ENCODE peak calls at places on chromosomes 3 and 15, in six cellular contexts. Y, A, I, D, P and S are unnamed samples.

GRCh38 chr3:50155891-50156290 is 767 bp downstream of the SEMA3F start:
- DNase-seq in Y (no peak), A (no peak), I (no peak), D (peak; percentile 30), P (no peak), S (no peak)

GRCh38 chr15:73125219-73125618 is 73.0 kb downstream of the NEO1 start:
- DNase-seq in Y (no peak), A (no peak), I (no peak), D (peak; percentile 25), P (no peak), S (no peak)

GRCh38 chr3:99967796-99968195 is 146.5 kb downstream of the FILIP1L start:
- DNase-seq in Y (no peak), A (no peak), I (no peak), D (peak; percentile 74), P (peak; percentile 79), S (no peak)

GRCh38 chr3:36562945-36563344 is 182.6 kb downstream of the STAC start:
- DNase-seq in Y (no peak), A (no peak), I (no peak), D (no peak), P (no peak), S (no peak)

GRCh38 chr3:124333931-124334640 is 342.2 kb upstream of the ROPN1 start:
- DNase-seq in Y (peak; percentile 57), A (no peak), I (no peak), D (no peak), P (no peak), S (no peak)

GRCh38 chr3:138937690-138938055 is 9.3 kb downstream of the FOXL2 start:
- DNase-seq in Y (no peak), A (no peak), I (no peak), D (no peak), P (no peak), S (no peak)

GRCh38 chr3:187935623-187936156 is 190.4 kb upstream of the BCL6 start:
- DNase-seq in Y (no peak), A (no peak), I (peak; percentile 61), D (no peak), P (no peak), S (no peak)

GRCh38 chr3:128253150-128253549 is 99.9 kb downstream of the EEFSEC start:
- DNase-seq in Y (no peak), A (no peak), I (no peak), D (no peak), P (no peak), S (no peak)

GRCh38 chr3:175590745-175591144 is 731.6 kb downstream of the NAALADL2 start:
- DNase-seq in Y (no peak), A (no peak), I (no peak), D (no peak), P (no peak), S (no peak)

GRCh38 chr3:196989721-196990262 is 21.2 kb upstream of the PIGZ start:
- DNase-seq in Y (no peak), A (no peak), I (no peak), D (no peak), P (peak; percentile 28), S (no peak)

GRCh38 chr15:40446144-40446543 is 5.4 kb downstream of the BAHD1 start:
- DNase-seq in Y (no peak), A (no peak), I (no peak), D (no peak), P (no peak), S (no peak)

GRCh38 chr15:89122532-89123525 is 34.6 kb downstream of the ABHD2 start:
- DNase-seq in Y (no peak), A (no peak), I (no peak), D (peak; percentile 26), P (no peak), S (no peak)

GRCh38 chr3:30639937-30640336 is 33.5 kb downstream of the TGFBR2 start:
- DNase-seq in Y (no peak), A (no peak), I (no peak), D (no peak), P (no peak), S (no peak)

GRCh38 chr3:132289311-132289710 is 27.9 kb upstream of the ACP3 start:
- DNase-seq in Y (peak; percentile 72), A (no peak), I (no peak), D (no peak), P (no peak), S (no peak)

GRCh38 chr15:85750807-85751730 is 43.7 kb downstream of the KLHL25 start:
- DNase-seq in Y (no peak), A (no peak), I (no peak), D (no peak), P (no peak), S (no peak)

GRCh38 chr15:64740361-64741170 is 34.8 kb downstream of the RBPMS2 start:
- DNase-seq in Y (no peak), A (no peak), I (no peak), D (peak; percentile 50), P (peak; percentile 46), S (no peak)

GRCh38 chr3:124467980-124468902 is 262.0 kb upstream of the UMPS start:
- DNase-seq in Y (no peak), A (no peak), I (no peak), D (peak; percentile 24), P (no peak), S (peak; percentile 26)

GRCh38 chr3:70094197-70094596 is 94.7 kb downstream of the SAMMSON start:
- DNase-seq in Y (no peak), A (no peak), I (no peak), D (no peak), P (no peak), S (no peak)

GRCh38 chr3:196951371-196951770 is 9.0 kb upstream of the NCBP2 start:
- DNase-seq in Y (no peak), A (no peak), I (no peak), D (no peak), P (no peak), S (no peak)

GRCh38 chr3:50365080-50365841 is 5.9 kb upstream of the TMEM115 start:
- DNase-seq in Y (peak; percentile 94), A (no peak), I (peak; percentile 85), D (peak; percentile 85), P (no peak), S (peak; percentile 70)

GRCh38 chr3:183823963-183824362 is 1.4 kb downstream of the MAP6D1 start:
- DNase-seq in Y (no peak), A (no peak), I (no peak), D (no peak), P (no peak), S (no peak)

GRCh38 chr15:60005352-60006202 is 1.5 kb downstream of the FOXB1 start:
- DNase-seq in Y (no peak), A (no peak), I (no peak), D (no peak), P (no peak), S (no peak)

GRCh38 chr3:188780188-188781147 is 391.3 kb upstream of the TPRG1 start:
- DNase-seq in Y (no peak), A (peak; percentile 67), I (no peak), D (peak; percentile 12), P (peak; percentile 73), S (no peak)

GRCh38 chr3:115470254-115470653 is 153.1 kb upstream of the GAP43 start:
- DNase-seq in Y (no peak), A (no peak), I (no peak), D (no peak), P (no peak), S (no peak)

GRCh38 chr3:50248387-50248786 is 12.4 kb downstream of the GNAI2 start:
- DNase-seq in Y (no peak), A (no peak), I (no peak), D (no peak), P (no peak), S (no peak)

GRCh38 chr3:127565711-127566110 is 24.8 kb downstream of the TPRA1 start:
- DNase-seq in Y (no peak), A (no peak), I (no peak), D (no peak), P (no peak), S (no peak)

GRCh38 chr3:167406876-167407492 is 26.9 kb upstream of the ZBBX start:
- DNase-seq in Y (no peak), A (peak; percentile 48), I (no peak), D (peak; percentile 53), P (peak; percentile 18), S (peak; percentile 58)

GRCh38 chr3:48553886-48554845 is 2.4 kb downstream of the PFKFB4 start:
- DNase-seq in Y (no peak), A (no peak), I (no peak), D (peak; percentile 61), P (no peak), S (no peak)

GRCh38 chr15:100215031-100215842 is 126.5 kb downstream of the ADAMTS17 start:
- DNase-seq in Y (no peak), A (no peak), I (no peak), D (no peak), P (no peak), S (no peak)

GRCh38 chr3:154132777-154133375 is 11.7 kb downstream of the ARHGEF26 start:
- DNase-seq in Y (peak; percentile 37), A (no peak), I (no peak), D (peak; percentile 39), P (no peak), S (no peak)

GRCh38 chr15:99508807-99509311 is 56.9 kb upstream of the MEF2A start:
- DNase-seq in Y (no peak), A (no peak), I (no peak), D (no peak), P (no peak), S (no peak)

GRCh38 chr3:57911588-57911987 is 96.6 kb upstream of the FLNB start:
- DNase-seq in Y (no peak), A (no peak), I (no peak), D (no peak), P (no peak), S (no peak)